ENCODE peak calls at places on chromosomes 16 and 17, in ten cellular contexts. A is RWPE1; I is DND-41; O is left colon; P is fibroblast of lung; M is Daoy; W is CD8-positive, alpha-beta memory T cell; U is hepatic stellate cell; K is AG20443; Q is stimulated activated effector memory CD8-positive, alpha-beta T cell treated with anti-CD3 and anti-CD28 coated beads, Interleukin-12 subunit alpha, Interleukin-12 subunit beta, amount 100 ng/mL, for 72 hours. H is an unnamed sample.

GRCh38 chr17:32256012-32256694 is 9.5 kb upstream of the RHBDL3 start:
- DNase-seq in Q (no peak), U (no peak), P (peak), M (no peak), A (no peak), K (no peak), O (peak), I (no peak), W (no peak), H (no peak)

GRCh38 chr17:65489413-65490170 is 71.9 kb downstream of the AXIN2 start:
- DNase-seq in M (no peak), A (no peak), U (no peak), W (no peak), P (peak), K (no peak), O (no peak), Q (no peak), I (no peak), H (no peak)

GRCh38 chr16:84374160-84374489 is 5.8 kb downstream of the ATP2C2 start:
- DNase-seq in Q (no peak), M (no peak), I (no peak), U (no peak), K (no peak), O (no peak), W (no peak), A (no peak), P (no peak), H (no peak)

GRCh38 chr16:77302685-77303084 is 103.5 kb downstream of the SYCE1L start:
- DNase-seq in W (no peak), Q (no peak), U (no peak), A (no peak), I (no peak), O (no peak), P (no peak), K (no peak), M (no peak), H (no peak)

GRCh38 chr17:6927290-6927844 is 68.5 kb upstream of the ALOX12 start:
- DNase-seq in M (no peak), I (no peak), U (no peak), A (peak), P (peak), O (no peak), Q (no peak), W (no peak), K (peak), H (no peak)

GRCh38 chr16:67104845-67105244 is 4.9 kb upstream of the PHAF1 start:
- DNase-seq in P (no peak), U (no peak), W (no peak), O (peak), I (no peak), K (no peak), Q (no peak), A (peak), M (no peak), H (no peak)

GRCh38 chr17:74736423-74737298 is at the start of gene RAB37:
- DNase-seq in Q (peak), W (peak), P (no peak), K (peak), U (no peak), I (peak), O (peak), M (peak), A (no peak), H (no peak)

GRCh38 chr17:61389670-61390478 is 9.8 kb upstream of the TBX2 start:
- DNase-seq in K (peak), W (no peak), A (no peak), P (peak), O (no peak), I (peak), M (peak), U (peak), Q (peak), H (no peak)